ENCODE peak calls at places on chromosomes 6 and 20, in eight cellular contexts. M is neural progenitor cell, E is MM.1S, A is HCT116, L is hepatocyte, C is GM23248, J is PC-3, R is GM23338. P is an unnamed sample.

GRCh38 chr6:169101036-169101805 is 152.4 kb downstream of the THBS2 start:
- DNase-seq in M (no peak), E (no peak), A (no peak), L (no peak), C (no peak), J (no peak), R (no peak), P (no peak)

GRCh38 chr6:18640754-18641153 is 253.6 kb downstream of the RNF144B start:
- DNase-seq in M (no peak), E (no peak), A (no peak), L (no peak), C (no peak), J (no peak), R (no peak), P (no peak)

GRCh38 chr6:56393615-56394612 is 146.5 kb upstream of the COL21A1 start:
- DNase-seq in M (no peak), E (no peak), A (no peak), L (no peak), C (no peak), J (no peak), R (no peak), P (no peak)

GRCh38 chr6:44342489-44342888 is at the start of gene SPATS1:
- DNase-seq in M (peak), E (no peak), A (no peak), L (peak), C (peak), J (no peak), R (peak), P (no peak)

GRCh38 chr6:47209632-47210031 is 100.1 kb downstream of the TNFRSF21 start:
- DNase-seq in M (no peak), E (no peak), A (no peak), L (no peak), C (peak), J (no peak), R (no peak), P (no peak)

GRCh38 chr6:48775157-48775556 is 664.2 kb upstream of the PTCHD4 start:
- DNase-seq in M (no peak), E (no peak), A (no peak), L (no peak), C (no peak), J (peak), R (no peak), P (no peak)

GRCh38 chr6:139037490-139037889 is 8.9 kb downstream of the ABRACL start:
- DNase-seq in M (no peak), E (no peak), A (no peak), L (no peak), C (peak), J (no peak), R (no peak), P (no peak)

GRCh38 chr20:5173763-5174162 is 47.0 kb downstream of the CDS2 start:
- DNase-seq in M (no peak), E (no peak), A (no peak), L (no peak), C (no peak), J (no peak), R (no peak), P (no peak)

GRCh38 chr6:155080876-155081845 is 86.0 kb downstream of the TIAM2 start:
- DNase-seq in M (peak), E (no peak), A (no peak), L (no peak), C (no peak), J (no peak), R (no peak), P (no peak)

DNA sequence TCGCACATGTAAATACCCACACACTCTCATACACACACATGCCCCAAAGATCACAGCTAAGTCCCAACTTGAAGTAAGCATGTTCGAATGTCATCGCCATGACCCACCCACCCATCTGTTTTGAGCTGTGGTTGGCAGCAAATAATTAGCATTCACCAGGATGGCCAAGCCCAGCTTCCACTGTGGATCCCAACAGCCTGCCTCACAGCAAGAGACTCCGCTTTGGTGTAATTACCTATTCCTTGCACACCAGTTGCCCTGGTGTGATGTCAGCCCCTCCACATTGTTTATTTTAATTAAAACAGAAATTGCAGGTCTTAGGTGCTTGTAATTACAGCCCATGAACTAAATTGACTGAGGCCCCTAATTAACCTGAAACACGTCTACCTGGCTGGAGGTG is 81.1 kb downstream of the MAFB start:
- DNase-seq in M (no peak), E (no peak), A (no peak), L (no peak), C (no peak), J (no peak), R (no peak), P (no peak)
- H3K4me3 ChIP-seq in M (no peak), E (no peak), A (no peak), L (no peak), C (no peak), J (no peak), R (no peak), P (no peak)

DNA sequence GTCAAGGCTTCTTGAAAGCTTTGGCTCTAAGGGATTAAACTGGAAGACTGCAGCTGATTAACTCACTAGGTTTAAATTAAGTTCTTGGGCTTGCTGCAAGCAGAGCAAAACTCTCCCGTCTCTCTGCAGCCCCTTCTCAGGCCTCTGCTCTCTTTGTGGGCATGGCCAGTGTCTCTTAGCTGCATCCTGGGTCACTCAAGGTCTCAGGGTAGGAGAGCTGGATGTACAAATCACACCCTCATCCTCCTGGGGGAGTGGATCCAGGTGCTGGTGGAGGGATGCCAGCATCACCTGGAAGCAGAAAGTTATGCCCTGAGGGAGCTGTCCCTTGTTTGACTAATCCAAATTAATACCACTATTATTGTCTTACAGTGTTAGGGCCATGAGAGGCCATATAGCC is 35.8 kb downstream of the GCM1 start:
- DNase-seq in M (no peak), E (no peak), A (no peak), L (no peak), C (no peak), J (peak), R (no peak), P (no peak)
- TF ChIP-seq EZH2phosphoT487 in M (no peak), E (no peak), A (no peak), L (no peak), C (no peak), J (no peak), R (no peak), P (no peak)

DNA sequence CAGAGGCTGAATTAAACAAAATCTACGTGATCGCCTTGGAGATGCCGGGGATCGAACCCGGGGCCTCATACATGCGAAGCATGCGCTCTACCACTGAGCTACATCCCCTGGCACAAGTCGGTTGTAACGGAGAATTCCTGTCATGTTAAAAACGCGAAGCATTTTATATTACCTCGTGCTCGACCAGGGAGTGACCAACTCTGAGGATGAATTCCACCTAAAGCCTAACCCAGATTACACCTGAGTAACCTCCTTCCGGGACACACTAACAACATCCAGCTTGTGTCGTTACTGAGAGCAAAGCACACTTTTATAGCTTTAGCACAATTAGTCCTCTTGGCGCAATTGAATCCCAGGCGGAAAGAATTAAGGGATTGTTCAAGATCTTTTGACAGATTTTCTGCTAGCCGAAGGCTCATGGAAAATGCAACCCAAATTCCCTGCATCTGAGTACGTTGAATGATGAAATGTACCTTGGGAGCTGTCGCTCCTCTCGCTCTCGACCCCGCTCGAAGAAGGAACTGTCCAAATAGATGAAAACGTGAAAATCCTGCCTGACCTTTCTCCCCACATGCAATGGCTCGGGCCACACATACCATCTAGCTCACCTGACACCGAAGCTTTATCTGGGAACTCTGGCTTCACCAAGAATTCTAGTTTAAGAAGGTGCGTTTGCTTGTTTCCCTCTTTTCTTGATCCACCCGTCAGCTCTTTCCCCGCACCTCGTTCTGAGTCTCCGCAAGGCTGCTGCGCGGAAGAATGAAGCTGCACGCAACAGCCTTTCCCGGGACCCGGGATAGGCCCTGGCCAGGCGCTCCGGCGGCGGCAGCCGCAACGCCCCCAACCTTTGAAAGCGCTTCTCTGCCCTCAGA is 148.4 kb downstream of the GPX5 start:
- DNase-seq in M (peak), E (peak), A (peak), L (peak), C (peak), J (peak), R (peak), P (no peak)
- H3K4me3 ChIP-seq in M (peak), E (peak), A (no peak), L (peak), C (peak), J (peak), R (peak), P (no peak)

GRCh38 chr20:6744805-6745204 is 22.7 kb upstream of the BMP2 start:
- DNase-seq in M (no peak), E (no peak), A (no peak), L (peak), C (peak), J (no peak), R (no peak), P (no peak)

GRCh38 chr20:6746901-6747609 is 20.4 kb upstream of the BMP2 start:
- DNase-seq in M (no peak), E (no peak), A (no peak), L (no peak), C (no peak), J (peak), R (peak), P (no peak)

GRCh38 chr20:6739406-6739805 is 28.1 kb upstream of the BMP2 start:
- DNase-seq in M (no peak), E (no peak), A (no peak), L (no peak), C (no peak), J (no peak), R (no peak), P (no peak)

GRCh38 chr20:6740096-6740495 is 27.4 kb upstream of the BMP2 start:
- DNase-seq in M (no peak), E (no peak), A (no peak), L (no peak), C (no peak), J (no peak), R (no peak), P (no peak)

DNA sequence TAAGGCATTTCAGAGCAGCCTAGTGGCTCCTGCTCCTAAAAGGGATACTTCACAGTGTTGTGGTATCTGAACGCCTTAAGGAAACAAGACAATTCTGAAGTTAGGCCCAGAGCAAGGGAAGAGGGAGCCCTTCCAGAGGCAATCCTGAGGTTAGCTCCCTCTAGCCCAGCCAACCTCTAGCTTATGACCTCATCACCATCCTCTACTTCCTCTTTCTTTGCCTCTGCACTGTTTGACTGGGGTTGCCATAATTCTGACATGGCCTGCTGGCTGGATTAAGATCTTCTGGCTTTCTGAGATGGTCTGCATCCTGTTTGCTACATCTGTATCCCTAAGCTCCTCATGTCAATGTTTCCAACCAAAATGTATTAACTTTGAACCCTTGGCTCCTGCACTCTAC is 23.3 kb upstream of the BMP2 start:
- DNase-seq in M (no peak), E (no peak), A (no peak), L (no peak), C (no peak), J (no peak), R (no peak), P (no peak)
- TF ChIP-seq EZH2phosphoT487 in M (no peak), E (no peak), A (no peak), L (no peak), C (no peak), J (no peak), R (no peak), P (no peak)

DNA sequence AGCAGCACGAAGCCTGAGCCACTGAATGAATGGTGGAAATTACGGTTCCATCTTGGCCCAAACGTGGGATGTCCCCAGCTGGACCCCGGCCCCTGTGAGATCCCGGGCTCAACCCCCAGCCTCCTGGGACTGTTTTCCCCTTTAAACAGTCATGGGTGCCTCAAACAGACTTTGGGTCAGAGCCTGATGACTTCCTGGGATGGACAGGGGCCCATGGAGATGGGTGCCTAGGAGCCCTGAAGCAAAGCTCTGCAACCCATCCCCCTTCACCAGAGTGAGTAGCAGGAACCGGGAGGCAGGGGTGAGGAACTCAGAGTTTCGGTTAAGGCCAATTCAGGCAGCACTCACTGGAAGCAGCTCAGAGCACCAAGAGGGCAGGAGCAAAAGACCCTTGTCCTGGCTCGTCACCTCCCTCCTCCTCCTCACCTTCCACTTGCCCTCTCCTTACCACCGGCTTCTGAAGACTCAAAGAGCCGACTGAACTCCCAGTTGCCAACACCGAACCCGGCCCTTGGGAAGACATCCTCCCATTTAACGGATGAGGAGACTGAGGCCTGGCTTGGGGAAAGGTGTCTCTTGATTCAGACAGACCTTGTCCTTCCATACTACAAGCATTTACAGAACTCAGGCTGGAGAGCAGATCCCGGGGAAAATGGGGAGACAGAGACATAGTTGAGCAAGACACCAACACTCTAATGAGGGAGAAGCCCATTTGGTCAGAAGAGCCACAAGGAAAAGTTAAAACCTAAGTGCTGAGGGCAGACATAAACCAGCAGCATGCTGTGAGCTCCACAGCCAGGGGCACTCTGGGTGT is 14.9 kb upstream of the TLDC2 start:
- DNase-seq in M (no peak), E (no peak), A (no peak), L (no peak), C (no peak), J (no peak), R (no peak), P (no peak)
- H3K4me3 ChIP-seq in M (peak), E (no peak), A (peak), L (no peak), C (peak), J (peak), R (peak), P (peak)

DNA sequence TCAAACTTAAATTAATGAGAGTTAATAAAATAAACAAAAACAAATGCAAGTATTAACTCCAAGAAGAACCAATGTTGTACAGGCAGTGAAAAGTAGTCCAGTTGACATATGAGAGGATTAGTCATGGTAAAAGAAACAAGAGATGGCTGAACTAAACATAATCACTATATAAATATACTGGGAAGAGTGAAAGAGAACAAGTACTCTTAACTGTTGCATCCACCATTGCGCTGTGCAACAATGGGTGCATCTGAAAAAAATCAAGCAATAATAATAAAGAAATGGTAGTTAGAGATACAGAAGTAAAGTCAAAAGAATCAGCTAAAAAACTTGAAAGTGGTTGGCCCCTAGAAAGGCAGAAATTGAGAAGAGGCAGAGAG is 16.6 kb downstream of the HLA-F start:
- DNase-seq in M (no peak), E (no peak), A (no peak), L (no peak), C (no peak), J (no peak), R (no peak), P (no peak)
- TF ChIP-seq EZH2phosphoT487 in M (no peak), E (no peak), A (no peak), L (no peak), C (no peak), J (no peak), R (no peak), P (no peak)

DNA sequence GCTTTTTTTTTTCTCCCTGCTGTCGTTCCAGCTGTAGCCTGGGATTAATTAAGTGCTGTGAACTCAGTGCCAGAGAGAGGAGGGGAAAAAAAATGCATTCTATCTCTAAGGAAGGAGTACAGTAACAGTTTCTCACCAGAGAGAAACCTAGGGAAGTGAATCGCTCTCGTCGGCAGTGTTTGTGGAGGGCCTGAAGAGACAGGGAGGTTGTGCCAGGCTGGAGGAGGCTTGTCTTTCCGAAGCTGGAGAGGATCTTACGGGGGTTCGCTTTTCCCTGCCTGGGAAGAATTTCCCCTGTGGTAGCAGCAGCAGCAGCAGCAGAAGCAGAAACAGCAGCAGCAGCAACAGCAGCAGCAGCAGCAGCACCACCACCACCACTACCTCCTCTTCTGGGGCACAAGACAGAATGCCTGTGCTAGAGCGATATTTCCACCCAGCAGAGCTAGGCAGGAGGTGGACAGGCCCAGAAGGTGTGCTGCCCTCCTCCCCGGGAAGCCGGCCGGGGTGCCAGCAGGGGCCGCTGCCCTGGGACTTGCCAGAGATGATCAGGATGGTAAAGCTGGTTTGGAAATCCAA is 186.5 kb downstream of the PDE7B start:
- DNase-seq in M (no peak), E (no peak), A (no peak), L (peak), C (peak), J (no peak), R (no peak), P (no peak)
- H3K4me3 ChIP-seq in M (no peak), E (no peak), A (no peak), L (no peak), C (peak), J (no peak), R (no peak), P (no peak)

DNA sequence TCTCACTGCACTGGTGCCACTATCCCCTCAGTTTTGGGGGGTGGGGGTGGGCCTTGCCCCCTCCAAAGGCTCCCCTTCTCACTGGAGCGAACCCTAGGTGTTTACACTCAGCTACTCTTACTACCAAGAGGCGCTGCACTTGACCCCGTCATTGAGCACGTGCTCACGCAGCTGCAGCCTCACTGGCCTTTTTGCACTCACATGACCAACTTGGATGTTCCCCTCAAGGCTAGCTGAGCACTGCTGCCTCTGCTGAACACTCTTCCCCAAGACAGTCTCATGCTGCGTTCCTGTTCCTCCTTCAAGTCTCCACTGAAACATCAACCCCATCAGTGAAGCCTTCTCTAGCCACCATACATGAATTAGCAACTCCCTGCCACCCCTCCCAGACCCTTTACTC is 4.1 kb downstream of the SOD2 start:
- DNase-seq in M (no peak), E (no peak), A (no peak), L (no peak), C (no peak), J (no peak), R (no peak), P (no peak)
- TF ChIP-seq EZH2phosphoT487 in M (no peak), E (no peak), A (no peak), L (no peak), C (no peak), J (no peak), R (no peak), P (no peak)

DNA sequence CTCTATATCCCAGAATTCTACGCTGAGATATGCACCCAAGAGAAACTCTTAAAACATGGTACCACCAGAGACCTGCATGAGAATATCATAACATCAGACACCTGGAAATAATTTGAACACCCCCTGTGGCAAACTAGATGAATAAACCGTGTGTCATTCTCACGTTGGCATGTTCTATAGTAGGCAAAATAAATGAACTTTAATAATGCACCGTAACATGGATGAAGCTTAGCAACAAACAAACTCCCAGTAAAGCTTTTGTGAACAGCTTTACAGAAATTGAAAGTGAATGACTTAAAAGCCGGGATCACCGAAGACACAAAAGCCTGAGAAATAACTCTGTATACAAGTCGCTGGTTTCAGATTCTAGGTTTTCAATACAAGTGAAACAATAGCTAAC is 1166.8 kb upstream of the CITED2 start:
- DNase-seq in M (no peak), E (no peak), A (no peak), L (no peak), C (no peak), J (no peak), R (no peak), P (no peak)
- H3K4me3 ChIP-seq in M (no peak), E (no peak), A (no peak), L (no peak), C (no peak), J (no peak), R (no peak), P (no peak)